ENCODE peak calls at places on chromosomes 2 and 18, in eight cellular contexts. One of them, this sample, is unnamed.

GRCh38 chr2:9805435-9806297 is 37.6 kb upstream of the TAF1B start:
- DNase-seq in GM19239: no peak
- DNase-seq in stimulated activated naive B cell treated with anti-CD40 and anti-IgM and Interleukin-4, amounts not matched to agents 10 μg/mL and 1 μg/mL and 100 μg/mL, for 72 hours: no peak
- DNase-seq in stomach: no peak
- DNase-seq in stimulated activated CD4-positive, alpha-beta T cell treated with anti-CD3 and anti-CD28 coated beads, Interleukin-1b, Interleukin-23, amount 100 ng/mL, for 1 hour: no peak
- DNase-seq in RWPE1: no peak
- DNase-seq in brain microvascular endothelial cell: no peak
- DNase-seq in AG04450: peak
- DNase-seq in this sample: no peak

GRCh38 chr2:189576361-189576760 is 4.2 kb downstream of the SLC40A1 start:
- DNase-seq in RWPE1: no peak
- DNase-seq in brain microvascular endothelial cell: no peak
- DNase-seq in stomach: no peak
- DNase-seq in stimulated activated CD4-positive, alpha-beta T cell treated with anti-CD3 and anti-CD28 coated beads, Interleukin-1b, Interleukin-23, amount 100 ng/mL, for 1 hour: no peak
- DNase-seq in stimulated activated naive B cell treated with anti-CD40 and anti-IgM and Interleukin-4, amounts not matched to agents 10 μg/mL and 1 μg/mL and 100 μg/mL, for 72 hours: no peak
- DNase-seq in AG04450: no peak
- DNase-seq in GM19239: no peak
- DNase-seq in this sample: no peak

GRCh38 chr2:184620367-184620766 is 22.0 kb downstream of the ZNF804A start:
- DNase-seq in GM19239: no peak
- DNase-seq in AG04450: no peak
- DNase-seq in stomach: no peak
- DNase-seq in brain microvascular endothelial cell: no peak
- DNase-seq in RWPE1: no peak
- DNase-seq in stimulated activated CD4-positive, alpha-beta T cell treated with anti-CD3 and anti-CD28 coated beads, Interleukin-1b, Interleukin-23, amount 100 ng/mL, for 1 hour: no peak
- DNase-seq in stimulated activated naive B cell treated with anti-CD40 and anti-IgM and Interleukin-4, amounts not matched to agents 10 μg/mL and 1 μg/mL and 100 μg/mL, for 72 hours: no peak
- DNase-seq in this sample: no peak

GRCh38 chr18:10047237-10047636 is 133.4 kb downstream of the VAPA start:
- DNase-seq in AG04450: peak
- DNase-seq in GM19239: no peak
- DNase-seq in stimulated activated CD4-positive, alpha-beta T cell treated with anti-CD3 and anti-CD28 coated beads, Interleukin-1b, Interleukin-23, amount 100 ng/mL, for 1 hour: no peak
- DNase-seq in stimulated activated naive B cell treated with anti-CD40 and anti-IgM and Interleukin-4, amounts not matched to agents 10 μg/mL and 1 μg/mL and 100 μg/mL, for 72 hours: no peak
- DNase-seq in stomach: no peak
- DNase-seq in brain microvascular endothelial cell: peak
- DNase-seq in RWPE1: no peak
- DNase-seq in this sample: no peak

GRCh38 chr2:41042343-41042742 is 590.5 kb upstream of the SLC8A1 start:
- DNase-seq in brain microvascular endothelial cell: no peak
- DNase-seq in stomach: no peak
- DNase-seq in stimulated activated CD4-positive, alpha-beta T cell treated with anti-CD3 and anti-CD28 coated beads, Interleukin-1b, Interleukin-23, amount 100 ng/mL, for 1 hour: no peak
- DNase-seq in AG04450: no peak
- DNase-seq in GM19239: no peak
- DNase-seq in RWPE1: no peak
- DNase-seq in stimulated activated naive B cell treated with anti-CD40 and anti-IgM and Interleukin-4, amounts not matched to agents 10 μg/mL and 1 μg/mL and 100 μg/mL, for 72 hours: no peak
- DNase-seq in this sample: no peak

GRCh38 chr2:109364212-109364611 is 235.2 kb downstream of the SH3RF3 start:
- DNase-seq in stimulated activated naive B cell treated with anti-CD40 and anti-IgM and Interleukin-4, amounts not matched to agents 10 μg/mL and 1 μg/mL and 100 μg/mL, for 72 hours: no peak
- DNase-seq in stimulated activated CD4-positive, alpha-beta T cell treated with anti-CD3 and anti-CD28 coated beads, Interleukin-1b, Interleukin-23, amount 100 ng/mL, for 1 hour: no peak
- DNase-seq in RWPE1: no peak
- DNase-seq in AG04450: no peak
- DNase-seq in stomach: peak
- DNase-seq in brain microvascular endothelial cell: no peak
- DNase-seq in GM19239: no peak
- DNase-seq in this sample: no peak

GRCh38 chr18:44179693-44180092 is 501.0 kb upstream of the SETBP1 start:
- DNase-seq in stimulated activated naive B cell treated with anti-CD40 and anti-IgM and Interleukin-4, amounts not matched to agents 10 μg/mL and 1 μg/mL and 100 μg/mL, for 72 hours: no peak
- DNase-seq in RWPE1: no peak
- DNase-seq in AG04450: no peak
- DNase-seq in stomach: no peak
- DNase-seq in brain microvascular endothelial cell: no peak
- DNase-seq in stimulated activated CD4-positive, alpha-beta T cell treated with anti-CD3 and anti-CD28 coated beads, Interleukin-1b, Interleukin-23, amount 100 ng/mL, for 1 hour: no peak
- DNase-seq in GM19239: no peak
- DNase-seq in this sample: no peak

GRCh38 chr18:56291229-56291796 is 347.1 kb downstream of the TXNL1 start:
- DNase-seq in GM19239: no peak
- DNase-seq in AG04450: no peak
- DNase-seq in stomach: no peak
- DNase-seq in stimulated activated naive B cell treated with anti-CD40 and anti-IgM and Interleukin-4, amounts not matched to agents 10 μg/mL and 1 μg/mL and 100 μg/mL, for 72 hours: no peak
- DNase-seq in RWPE1: no peak
- DNase-seq in brain microvascular endothelial cell: no peak
- DNase-seq in stimulated activated CD4-positive, alpha-beta T cell treated with anti-CD3 and anti-CD28 coated beads, Interleukin-1b, Interleukin-23, amount 100 ng/mL, for 1 hour: no peak
- DNase-seq in this sample: no peak